ENCODE peak calls at places on chromosomes 13 and 19, in six cellular contexts. One of them, this sample, is unnamed.

GRCh38 chr13:74795526-74795925 is 661.3 kb upstream of the KLF12 start:
- DNase-seq in colonic mucosa: no peak
- DNase-seq in tibial artery: no peak
- DNase-seq in breast epithelium: no peak
- DNase-seq in CD8-positive, alpha-beta T cell: no peak
- DNase-seq in BJ: no peak
- DNase-seq in this sample: no peak

GRCh38 chr19:12994701-12995595 is at the start of gene NFIX:
- DNase-seq in breast epithelium: no peak
- DNase-seq in tibial artery: peak
- DNase-seq in BJ: no peak
- DNase-seq in colonic mucosa: peak
- DNase-seq in CD8-positive, alpha-beta T cell: no peak
- DNase-seq in this sample: peak

GRCh38 chr13:43307921-43308433 is 284.6 kb downstream of the DNAJC15 start:
- DNase-seq in tibial artery: peak
- DNase-seq in CD8-positive, alpha-beta T cell: no peak
- DNase-seq in breast epithelium: peak
- DNase-seq in colonic mucosa: peak
- DNase-seq in BJ: peak
- DNase-seq in this sample: peak

GRCh38 chr19:8607386-8607785 is 3.1 kb downstream of the ADAMTS10 start:
- DNase-seq in BJ: no peak
- DNase-seq in tibial artery: peak
- DNase-seq in CD8-positive, alpha-beta T cell: no peak
- DNase-seq in breast epithelium: no peak
- DNase-seq in colonic mucosa: no peak
- DNase-seq in this sample: no peak

GRCh38 chr19:2144190-2144589 is 7.2 kb downstream of the AP3D1 start:
- DNase-seq in breast epithelium: no peak
- DNase-seq in BJ: no peak
- DNase-seq in colonic mucosa: no peak
- DNase-seq in tibial artery: no peak
- DNase-seq in CD8-positive, alpha-beta T cell: no peak
- DNase-seq in this sample: no peak

GRCh38 chr13:50365683-50366391 is 350.6 kb downstream of the KCNRG start:
- DNase-seq in colonic mucosa: no peak
- DNase-seq in breast epithelium: no peak
- DNase-seq in tibial artery: no peak
- DNase-seq in CD8-positive, alpha-beta T cell: no peak
- DNase-seq in BJ: no peak
- DNase-seq in this sample: peak

GRCh38 chr13:60591348-60591747 is 194.3 kb downstream of the TDRD3 start:
- DNase-seq in colonic mucosa: no peak
- DNase-seq in breast epithelium: no peak
- DNase-seq in BJ: no peak
- DNase-seq in CD8-positive, alpha-beta T cell: no peak
- DNase-seq in tibial artery: no peak
- DNase-seq in this sample: no peak

GRCh38 chr13:76717092-76717491 is 169.1 kb downstream of the KCTD12 start:
- DNase-seq in colonic mucosa: no peak
- DNase-seq in tibial artery: no peak
- DNase-seq in BJ: no peak
- DNase-seq in breast epithelium: no peak
- DNase-seq in CD8-positive, alpha-beta T cell: no peak
- DNase-seq in this sample: no peak

GRCh38 chr19:39223703-39224279 is 19.7 kb upstream of the SYCN start:
- DNase-seq in colonic mucosa: no peak
- DNase-seq in breast epithelium: no peak
- DNase-seq in BJ: no peak
- DNase-seq in tibial artery: no peak
- DNase-seq in CD8-positive, alpha-beta T cell: no peak
- DNase-seq in this sample: no peak

GRCh38 chr19:34316247-34316646 is 48.7 kb upstream of the GPI start:
- DNase-seq in breast epithelium: no peak
- DNase-seq in CD8-positive, alpha-beta T cell: no peak
- DNase-seq in tibial artery: no peak
- DNase-seq in colonic mucosa: no peak
- DNase-seq in BJ: no peak
- DNase-seq in this sample: no peak

GRCh38 chr19:51784922-51785690 is 9.9 kb upstream of the FPR3 start:
- DNase-seq in colonic mucosa: peak
- DNase-seq in breast epithelium: peak
- DNase-seq in CD8-positive, alpha-beta T cell: no peak
- DNase-seq in BJ: no peak
- DNase-seq in tibial artery: peak
- DNase-seq in this sample: peak

GRCh38 chr13:38819053-38819452 is 132.2 kb downstream of the FREM2 start:
- DNase-seq in BJ: no peak
- DNase-seq in breast epithelium: no peak
- DNase-seq in CD8-positive, alpha-beta T cell: no peak
- DNase-seq in tibial artery: no peak
- DNase-seq in colonic mucosa: no peak
- DNase-seq in this sample: no peak

GRCh38 chr13:58097831-58098230 is 466.3 kb downstream of the PCDH17 start:
- DNase-seq in tibial artery: no peak
- DNase-seq in colonic mucosa: no peak
- DNase-seq in BJ: no peak
- DNase-seq in CD8-positive, alpha-beta T cell: no peak
- DNase-seq in breast epithelium: no peak
- DNase-seq in this sample: no peak

GRCh38 chr13:42561752-42562467 is 12.0 kb upstream of the TNFSF11 start:
- DNase-seq in colonic mucosa: no peak
- DNase-seq in CD8-positive, alpha-beta T cell: no peak
- DNase-seq in BJ: no peak
- DNase-seq in breast epithelium: no peak
- DNase-seq in tibial artery: no peak
- DNase-seq in this sample: no peak

GRCh38 chr13:113043001-113043630 is 62.5 kb upstream of the F7 start:
- DNase-seq in CD8-positive, alpha-beta T cell: no peak
- DNase-seq in BJ: no peak
- DNase-seq in breast epithelium: no peak
- DNase-seq in tibial artery: no peak
- DNase-seq in colonic mucosa: no peak
- DNase-seq in this sample: no peak

GRCh38 chr19:40236366-40236765 is 9.9 kb upstream of the CCNP start:
- DNase-seq in colonic mucosa: no peak
- DNase-seq in BJ: no peak
- DNase-seq in breast epithelium: no peak
- DNase-seq in tibial artery: no peak
- DNase-seq in CD8-positive, alpha-beta T cell: no peak
- DNase-seq in this sample: peak

GRCh38 chr13:48081739-48082138 is 13.2 kb downstream of the MED4 start:
- DNase-seq in breast epithelium: no peak
- DNase-seq in BJ: no peak
- DNase-seq in tibial artery: no peak
- DNase-seq in colonic mucosa: no peak
- DNase-seq in CD8-positive, alpha-beta T cell: no peak
- DNase-seq in this sample: no peak

GRCh38 chr13:21504379-21504778 is 45.3 kb upstream of the ZDHHC20 start:
- DNase-seq in breast epithelium: no peak
- DNase-seq in CD8-positive, alpha-beta T cell: no peak
- DNase-seq in tibial artery: no peak
- DNase-seq in BJ: no peak
- DNase-seq in colonic mucosa: no peak
- DNase-seq in this sample: no peak

GRCh38 chr13:21501709-21502108 is 42.6 kb upstream of the ZDHHC20 start:
- DNase-seq in breast epithelium: no peak
- DNase-seq in CD8-positive, alpha-beta T cell: no peak
- DNase-seq in tibial artery: no peak
- DNase-seq in colonic mucosa: no peak
- DNase-seq in BJ: no peak
- DNase-seq in this sample: no peak
- TF ChIP-seq CTCF in breast epithelium: no peak
- TF ChIP-seq CTCF in CD8-positive, alpha-beta T cell: no peak
- TF ChIP-seq CTCF in tibial artery: no peak
- TF ChIP-seq CTCF in colonic mucosa: no peak
- TF ChIP-seq CTCF in BJ: no peak
- TF ChIP-seq CTCF in this sample: no peak

GRCh38 chr19:15631817-15632216 is 8.9 kb upstream of the CYP4F3 start:
- DNase-seq in tibial artery: no peak
- DNase-seq in BJ: no peak
- DNase-seq in breast epithelium: no peak
- DNase-seq in CD8-positive, alpha-beta T cell: no peak
- DNase-seq in colonic mucosa: no peak
- DNase-seq in this sample: no peak
- TF ChIP-seq CTCF in tibial artery: no peak
- TF ChIP-seq CTCF in BJ: peak
- TF ChIP-seq CTCF in breast epithelium: no peak
- TF ChIP-seq CTCF in CD8-positive, alpha-beta T cell: peak
- TF ChIP-seq CTCF in colonic mucosa: no peak
- TF ChIP-seq CTCF in this sample: peak

GRCh38 chr13:90362718-90363117 is 984.8 kb upstream of the MIR17HG start:
- DNase-seq in BJ: no peak
- DNase-seq in CD8-positive, alpha-beta T cell: no peak
- DNase-seq in breast epithelium: no peak
- DNase-seq in colonic mucosa: no peak
- DNase-seq in tibial artery: no peak
- DNase-seq in this sample: no peak

GRCh38 chr13:90360785-90361184 is 986.7 kb upstream of the MIR17HG start:
- DNase-seq in tibial artery: no peak
- DNase-seq in BJ: no peak
- DNase-seq in colonic mucosa: no peak
- DNase-seq in breast epithelium: no peak
- DNase-seq in CD8-positive, alpha-beta T cell: no peak
- DNase-seq in this sample: no peak

DNA sequence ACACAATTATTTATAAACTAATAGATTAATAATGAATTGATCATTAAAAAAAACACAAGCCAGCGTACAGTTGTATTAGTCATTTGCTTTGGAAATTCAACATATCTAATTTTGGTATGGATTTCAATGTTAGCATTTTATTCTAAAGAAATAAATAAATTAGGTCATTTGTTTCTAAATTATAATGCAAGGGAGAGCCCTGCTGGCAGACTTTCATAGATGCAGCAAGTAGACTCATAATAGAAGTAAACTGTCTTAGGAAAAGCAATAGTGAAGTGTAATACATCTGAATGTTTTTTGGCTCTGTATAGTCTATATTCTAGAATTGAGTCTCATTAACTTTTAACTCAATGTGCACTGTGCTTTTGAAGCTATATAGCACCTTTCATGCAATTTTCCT is 982.4 kb upstream of the MIR17HG start:
- DNase-seq in CD8-positive, alpha-beta T cell: no peak
- DNase-seq in tibial artery: no peak
- DNase-seq in BJ: no peak
- DNase-seq in colonic mucosa: no peak
- DNase-seq in breast epithelium: no peak
- DNase-seq in this sample: no peak
- TF ChIP-seq CTCF in CD8-positive, alpha-beta T cell: no peak
- TF ChIP-seq CTCF in tibial artery: no peak
- TF ChIP-seq CTCF in BJ: peak
- TF ChIP-seq CTCF in colonic mucosa: no peak
- TF ChIP-seq CTCF in breast epithelium: no peak
- TF ChIP-seq CTCF in this sample: no peak

GRCh38 chr19:15463865-15464371 is 426 bp downstream of the RASAL3 start:
- DNase-seq in BJ: no peak
- DNase-seq in CD8-positive, alpha-beta T cell: peak
- DNase-seq in colonic mucosa: peak
- DNase-seq in breast epithelium: no peak
- DNase-seq in tibial artery: no peak
- DNase-seq in this sample: peak
- TF ChIP-seq CTCF in BJ: no peak
- TF ChIP-seq CTCF in CD8-positive, alpha-beta T cell: no peak
- TF ChIP-seq CTCF in colonic mucosa: no peak
- TF ChIP-seq CTCF in breast epithelium: no peak
- TF ChIP-seq CTCF in tibial artery: no peak
- TF ChIP-seq CTCF in this sample: no peak

GRCh38 chr19:45848922-45849321 is 14.0 kb downstream of the SYMPK start:
- DNase-seq in BJ: no peak
- DNase-seq in CD8-positive, alpha-beta T cell: no peak
- DNase-seq in breast epithelium: no peak
- DNase-seq in colonic mucosa: no peak
- DNase-seq in tibial artery: no peak
- DNase-seq in this sample: no peak
- TF ChIP-seq CTCF in BJ: peak
- TF ChIP-seq CTCF in CD8-positive, alpha-beta T cell: no peak
- TF ChIP-seq CTCF in breast epithelium: no peak
- TF ChIP-seq CTCF in colonic mucosa: no peak
- TF ChIP-seq CTCF in tibial artery: no peak
- TF ChIP-seq CTCF in this sample: no peak

DNA sequence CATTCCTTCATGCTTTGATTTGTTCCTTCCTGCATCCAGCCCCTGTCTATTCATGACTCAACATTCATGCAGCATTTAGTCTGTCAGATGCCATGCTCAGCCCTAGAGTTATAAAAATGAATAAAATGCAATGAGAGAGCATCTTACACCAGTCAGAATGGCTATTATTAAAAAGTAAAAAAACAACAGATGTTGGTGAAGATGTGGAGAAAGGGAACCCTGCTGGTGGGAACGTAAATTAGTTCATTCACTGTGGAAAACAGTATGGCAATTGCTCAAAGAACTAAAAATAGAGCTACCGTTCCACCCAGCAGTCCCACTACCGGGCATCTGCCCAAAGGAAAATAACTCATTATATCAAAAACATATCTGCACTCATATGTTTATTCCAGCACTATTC is 70.0 kb upstream of the GTF3A start:
- DNase-seq in BJ: no peak
- DNase-seq in tibial artery: no peak
- DNase-seq in CD8-positive, alpha-beta T cell: no peak
- DNase-seq in colonic mucosa: no peak
- DNase-seq in breast epithelium: no peak
- DNase-seq in this sample: no peak
- TF ChIP-seq CTCF in BJ: peak
- TF ChIP-seq CTCF in tibial artery: peak
- TF ChIP-seq CTCF in CD8-positive, alpha-beta T cell: no peak
- TF ChIP-seq CTCF in colonic mucosa: no peak
- TF ChIP-seq CTCF in breast epithelium: no peak
- TF ChIP-seq CTCF in this sample: no peak

DNA sequence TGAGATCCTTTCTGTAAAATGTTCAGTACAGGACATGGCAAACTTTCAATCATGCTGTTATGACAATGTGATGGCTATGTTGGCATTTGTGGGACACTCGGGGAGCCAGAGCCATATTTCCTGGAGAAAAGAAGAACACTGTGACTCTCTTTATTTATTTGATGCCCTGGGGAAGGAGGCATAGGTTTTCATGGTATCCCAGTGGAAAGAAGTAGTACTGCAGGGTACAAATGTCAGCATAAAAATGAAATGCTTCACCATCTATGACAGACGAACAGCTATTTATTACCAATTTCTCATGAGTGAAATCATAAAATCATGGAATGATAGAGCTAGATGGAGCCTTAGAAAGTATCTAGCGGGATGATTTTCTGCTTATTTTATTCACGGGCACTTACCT is 217.1 kb downstream of the COL4A1 start:
- DNase-seq in breast epithelium: no peak
- DNase-seq in tibial artery: no peak
- DNase-seq in CD8-positive, alpha-beta T cell: no peak
- DNase-seq in colonic mucosa: no peak
- DNase-seq in BJ: no peak
- DNase-seq in this sample: no peak
- TF ChIP-seq CTCF in breast epithelium: no peak
- TF ChIP-seq CTCF in tibial artery: peak
- TF ChIP-seq CTCF in CD8-positive, alpha-beta T cell: no peak
- TF ChIP-seq CTCF in colonic mucosa: no peak
- TF ChIP-seq CTCF in BJ: peak
- TF ChIP-seq CTCF in this sample: no peak